ENCODE peak calls at places on chromosomes 13 and 19, in six cellular contexts. One of them, this sample, is unnamed.

GRCh38 chr13:26707122-26708006 is 53.2 kb downstream of the GPR12 start:
- DNase-seq in AG10803: peak; percentile 50
- DNase-seq in tibial artery: no peak
- DNase-seq in AG04449: no peak
- DNase-seq in H1: no peak
- DNase-seq in GM06990: no peak
- DNase-seq in this sample: peak; percentile 5

GRCh38 chr19:48724796-48725753 is 5.5 kb upstream of the MAMSTR start:
- DNase-seq in AG10803: peak; percentile 79
- DNase-seq in tibial artery: no peak
- DNase-seq in AG04449: peak; percentile 23
- DNase-seq in H1: no peak
- DNase-seq in GM06990: no peak
- DNase-seq in this sample: peak; percentile 91

GRCh38 chr19:40284501-40285352 is at the start of gene AKT2:
- DNase-seq in AG10803: peak; percentile 38
- DNase-seq in tibial artery: no peak
- DNase-seq in AG04449: no peak
- DNase-seq in H1: peak; percentile 98
- DNase-seq in GM06990: no peak
- DNase-seq in this sample: no peak

GRCh38 chr13:35448465-35448864 is 28.0 kb downstream of the MAB21L1 start:
- DNase-seq in AG10803: no peak
- DNase-seq in tibial artery: no peak
- DNase-seq in AG04449: no peak
- DNase-seq in H1: no peak
- DNase-seq in GM06990: no peak
- DNase-seq in this sample: no peak

GRCh38 chr13:36919206-36919832 is 719 bp downstream of the SMAD9 start:
- DNase-seq in AG10803: peak; percentile 25
- DNase-seq in tibial artery: peak; percentile 79
- DNase-seq in AG04449: no peak
- DNase-seq in H1: peak; percentile 67
- DNase-seq in GM06990: peak; percentile 18
- DNase-seq in this sample: no peak

GRCh38 chr19:15404097-15404779 is 14.6 kb downstream of the AKAP8L start:
- DNase-seq in AG10803: no peak
- DNase-seq in tibial artery: peak; percentile 67
- DNase-seq in AG04449: no peak
- DNase-seq in H1: no peak
- DNase-seq in GM06990: no peak
- DNase-seq in this sample: no peak

GRCh38 chr13:86946734-86947133 is 724.4 kb upstream of the SLITRK5 start:
- DNase-seq in AG10803: no peak
- DNase-seq in tibial artery: no peak
- DNase-seq in AG04449: no peak
- DNase-seq in H1: no peak
- DNase-seq in GM06990: no peak
- DNase-seq in this sample: no peak

GRCh38 chr19:3699741-3700241 is 477 bp downstream of the PIP5K1C start:
- DNase-seq in AG10803: no peak
- DNase-seq in tibial artery: no peak
- DNase-seq in AG04449: no peak
- DNase-seq in H1: no peak
- DNase-seq in GM06990: no peak
- DNase-seq in this sample: no peak

GRCh38 chr13:95301947-95302386 is 716 bp upstream of the ABCC4 start:
- DNase-seq in AG10803: no peak
- DNase-seq in tibial artery: no peak
- DNase-seq in AG04449: no peak
- DNase-seq in H1: no peak
- DNase-seq in GM06990: no peak
- DNase-seq in this sample: no peak

GRCh38 chr19:40253611-40254092 is 27.2 kb upstream of the CCNP start:
- DNase-seq in AG10803: no peak
- DNase-seq in tibial artery: no peak
- DNase-seq in AG04449: no peak
- DNase-seq in H1: no peak
- DNase-seq in GM06990: no peak
- DNase-seq in this sample: no peak

GRCh38 chr13:76725211-76725610 is 161.0 kb downstream of the KCTD12 start:
- DNase-seq in AG10803: peak; percentile 75
- DNase-seq in tibial artery: no peak
- DNase-seq in AG04449: peak; percentile 17
- DNase-seq in H1: no peak
- DNase-seq in GM06990: no peak
- DNase-seq in this sample: no peak

GRCh38 chr19:6431891-6432290 is 1.7 kb downstream of the SLC25A41 start:
- DNase-seq in AG10803: no peak
- DNase-seq in tibial artery: no peak
- DNase-seq in AG04449: no peak
- DNase-seq in H1: no peak
- DNase-seq in GM06990: no peak
- DNase-seq in this sample: no peak

GRCh38 chr19:47124937-47125668 is 5.5 kb upstream of the SAE1 start:
- DNase-seq in AG10803: peak; percentile 76
- DNase-seq in tibial artery: no peak
- DNase-seq in AG04449: no peak
- DNase-seq in H1: no peak
- DNase-seq in GM06990: no peak
- DNase-seq in this sample: no peak

GRCh38 chr13:20197361-20197834 is 4.7 kb upstream of the GJB2 start:
- DNase-seq in AG10803: peak; percentile 42
- DNase-seq in tibial artery: no peak
- DNase-seq in AG04449: no peak
- DNase-seq in H1: no peak
- DNase-seq in GM06990: no peak
- DNase-seq in this sample: peak; percentile 6

GRCh38 chr19:17385878-17386611 is 8.0 kb downstream of the CCDC194 start:
- DNase-seq in AG10803: peak; percentile 23
- DNase-seq in tibial artery: peak; percentile 79
- DNase-seq in AG04449: no peak
- DNase-seq in H1: peak; percentile 92
- DNase-seq in GM06990: peak; percentile 65
- DNase-seq in this sample: no peak

GRCh38 chr19:51372021-51372648 is 319 bp downstream of the NKG7 start:
- DNase-seq in AG10803: no peak
- DNase-seq in tibial artery: no peak
- DNase-seq in AG04449: no peak
- DNase-seq in H1: no peak
- DNase-seq in GM06990: no peak
- DNase-seq in this sample: no peak

GRCh38 chr13:35554972-35555623 is 78.6 kb upstream of the MAB21L1 start:
- DNase-seq in AG10803: no peak
- DNase-seq in tibial artery: no peak
- DNase-seq in AG04449: no peak
- DNase-seq in H1: no peak
- DNase-seq in GM06990: no peak
- DNase-seq in this sample: no peak

DNA sequence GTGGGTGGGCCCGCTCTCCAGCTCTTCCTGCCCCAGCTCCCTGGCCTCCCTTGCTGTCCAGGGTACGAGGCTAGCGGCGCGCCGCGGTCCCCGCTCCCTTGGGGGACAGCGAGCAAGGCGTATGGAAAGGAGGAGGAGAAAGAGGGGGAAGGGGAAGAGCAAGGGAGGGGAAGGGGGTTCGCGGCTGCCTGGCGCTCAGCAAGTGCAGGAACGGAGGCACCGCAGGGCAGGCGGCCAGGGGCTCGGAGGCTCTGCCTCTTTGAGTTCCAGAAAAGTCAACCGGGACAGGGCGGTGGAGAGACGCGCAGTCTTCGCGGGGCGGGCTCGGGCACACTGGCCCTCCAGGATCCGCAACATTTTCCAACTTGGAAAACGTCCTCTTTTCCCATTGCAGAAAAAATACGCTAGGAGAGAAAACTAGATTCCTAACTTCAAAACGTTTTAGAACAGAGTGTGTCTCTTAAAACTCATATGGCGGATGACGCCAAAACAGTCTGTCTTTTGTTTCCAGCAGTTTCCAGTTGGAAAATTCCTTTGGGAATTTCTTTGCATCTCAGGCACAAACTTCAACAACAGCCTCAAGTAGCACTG is 23.1 kb upstream of the TNFRSF19 start:
- DNase-seq in AG10803: peak; percentile 40
- DNase-seq in tibial artery: peak; percentile 66
- DNase-seq in AG04449: no peak
- DNase-seq in H1: peak; percentile 63
- DNase-seq in GM06990: no peak
- DNase-seq in this sample: no peak
- H3K4me3 ChIP-seq in AG10803: peak overlapping the region; percentile 65
- H3K4me3 ChIP-seq in tibial artery: peak overlapping the region; percentile 42
- H3K4me3 ChIP-seq in AG04449: peak overlapping the region; percentile 61
- H3K4me3 ChIP-seq in H1: peak overlapping the region; percentile 57
- H3K4me3 ChIP-seq in GM06990: peak overlapping the region; percentile 12
- H3K4me3 ChIP-seq in this sample: peak overlapping the region; percentile 42

GRCh38 chr13:109760951-109761350 is 25.4 kb downstream of the IRS2 start:
- DNase-seq in AG10803: no peak
- DNase-seq in tibial artery: no peak
- DNase-seq in AG04449: no peak
- DNase-seq in H1: no peak
- DNase-seq in GM06990: no peak
- DNase-seq in this sample: no peak

GRCh38 chr13:109759609-109760008 is 26.8 kb downstream of the IRS2 start:
- DNase-seq in AG10803: no peak
- DNase-seq in tibial artery: no peak
- DNase-seq in AG04449: no peak
- DNase-seq in H1: no peak
- DNase-seq in GM06990: no peak
- DNase-seq in this sample: no peak

GRCh38 chr13:109760372-109760771 is 26.0 kb downstream of the IRS2 start:
- DNase-seq in AG10803: no peak
- DNase-seq in tibial artery: no peak
- DNase-seq in AG04449: no peak
- DNase-seq in H1: no peak
- DNase-seq in GM06990: no peak
- DNase-seq in this sample: no peak

GRCh38 chr13:109762791-109763190 is 23.6 kb downstream of the IRS2 start:
- DNase-seq in AG10803: no peak
- DNase-seq in tibial artery: no peak
- DNase-seq in AG04449: no peak
- DNase-seq in H1: no peak
- DNase-seq in GM06990: no peak
- DNase-seq in this sample: no peak

GRCh38 chr13:109761695-109762094 is 24.7 kb downstream of the IRS2 start:
- DNase-seq in AG10803: no peak
- DNase-seq in tibial artery: no peak
- DNase-seq in AG04449: no peak
- DNase-seq in H1: no peak
- DNase-seq in GM06990: no peak
- DNase-seq in this sample: no peak
- TF ChIP-seq CTCF in AG10803: no peak
- TF ChIP-seq CTCF in tibial artery: no peak
- TF ChIP-seq CTCF in AG04449: no peak
- TF ChIP-seq CTCF in H1: no peak
- TF ChIP-seq CTCF in GM06990: no peak
- TF ChIP-seq CTCF in this sample: no peak

GRCh38 chr19:38386300-38386967 is 1.4 kb downstream of the GGN start:
- DNase-seq in AG10803: no peak
- DNase-seq in tibial artery: no peak
- DNase-seq in AG04449: no peak
- DNase-seq in H1: no peak
- DNase-seq in GM06990: no peak
- DNase-seq in this sample: no peak

GRCh38 chr19:38385804-38386257 is 2.0 kb downstream of the GGN start:
- DNase-seq in AG10803: no peak
- DNase-seq in tibial artery: no peak
- DNase-seq in AG04449: no peak
- DNase-seq in H1: no peak
- DNase-seq in GM06990: no peak
- DNase-seq in this sample: no peak

GRCh38 chr19:38388310-38389100 is at the start of gene SPRED3:
- DNase-seq in AG10803: peak; percentile 61
- DNase-seq in tibial artery: peak; percentile 76
- DNase-seq in AG04449: no peak
- DNase-seq in H1: peak; percentile 81
- DNase-seq in GM06990: no peak
- DNase-seq in this sample: no peak

GRCh38 chr19:38387550-38388309 is at the start of gene GGN:
- DNase-seq in AG10803: peak; percentile 90
- DNase-seq in tibial artery: peak; percentile 90
- DNase-seq in AG04449: peak; percentile 75
- DNase-seq in H1: peak; percentile 98
- DNase-seq in GM06990: peak; percentile 81
- DNase-seq in this sample: peak; percentile 75

DNA sequence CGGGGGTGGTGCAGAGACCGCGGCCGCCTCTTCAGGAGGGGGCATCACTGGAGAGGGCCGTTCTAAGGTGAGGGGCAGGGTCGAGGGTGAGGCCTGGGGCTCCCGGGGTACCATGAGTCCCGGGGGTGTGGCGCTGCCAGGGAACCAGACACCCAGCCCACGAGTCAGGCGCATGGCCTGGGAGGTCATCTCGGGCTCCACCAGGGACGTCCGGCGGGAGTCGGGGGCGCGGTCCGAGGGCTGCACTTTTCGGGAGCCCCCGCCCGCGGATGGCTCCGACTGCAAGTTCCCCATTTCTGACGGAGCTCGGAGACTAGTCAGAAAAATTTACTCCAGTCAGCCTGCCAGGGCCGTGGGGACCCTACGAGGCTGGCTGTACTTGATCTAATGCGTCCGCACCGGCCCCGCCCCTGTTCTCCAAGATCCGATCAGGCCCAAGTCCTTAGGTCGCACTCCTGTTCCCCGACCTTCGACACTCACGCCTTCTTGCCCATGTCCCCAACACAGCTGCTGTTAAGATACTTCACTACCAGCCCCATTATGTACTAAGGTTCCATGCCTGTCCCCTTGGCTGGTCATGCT is 775 bp downstream of the GGN start:
- DNase-seq in AG10803: no peak
- DNase-seq in tibial artery: no peak
- DNase-seq in AG04449: no peak
- DNase-seq in H1: no peak
- DNase-seq in GM06990: no peak
- DNase-seq in this sample: no peak
- H3K4me3 ChIP-seq in AG10803: peak overlapping the region; percentile 83
- H3K4me3 ChIP-seq in tibial artery: peak overlapping the region; percentile 54
- H3K4me3 ChIP-seq in AG04449: peak overlapping the region; percentile 75
- H3K4me3 ChIP-seq in H1: peak overlapping the region; percentile 44
- H3K4me3 ChIP-seq in GM06990: peak overlapping the region; percentile 34
- H3K4me3 ChIP-seq in this sample: peak overlapping the region; percentile 79

DNA sequence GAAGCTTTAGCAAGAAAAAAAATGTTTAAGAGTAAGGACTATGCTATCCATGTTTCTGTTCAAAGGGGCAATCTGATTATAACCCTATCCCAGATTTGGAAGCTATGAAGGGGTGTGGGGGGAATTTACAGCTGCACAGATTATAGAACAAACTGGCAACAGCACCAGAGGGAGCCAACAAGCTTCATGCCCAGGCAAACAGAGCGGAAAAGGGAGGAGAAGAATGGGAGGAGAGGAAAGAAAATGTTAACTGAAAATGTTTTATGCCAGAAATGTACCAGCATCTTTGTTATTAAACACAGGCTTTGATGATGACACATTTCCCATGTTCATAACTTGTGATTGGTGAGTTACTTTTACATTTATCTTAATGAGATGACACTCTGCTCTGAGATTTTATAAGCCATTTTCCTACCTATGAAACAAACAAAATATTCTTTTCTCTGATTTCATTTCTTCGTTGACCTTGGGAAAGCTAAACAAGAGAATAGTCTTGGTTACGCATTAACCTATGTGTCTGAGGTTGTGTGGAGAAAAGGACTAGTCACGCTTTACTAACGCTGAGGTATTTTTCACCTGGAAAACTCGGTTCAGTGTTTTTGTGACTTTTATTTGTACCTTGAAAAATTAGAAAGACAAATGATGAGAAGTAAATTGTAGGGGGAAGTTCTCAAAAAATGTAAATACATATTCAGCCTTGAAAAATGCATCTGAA is 235.9 kb upstream of the MIR17HG start:
- DNase-seq in AG10803: no peak
- DNase-seq in tibial artery: no peak
- DNase-seq in AG04449: no peak
- DNase-seq in H1: no peak
- DNase-seq in GM06990: no peak
- DNase-seq in this sample: no peak
- TF ChIP-seq CTCF in AG10803: no peak
- TF ChIP-seq CTCF in tibial artery: no peak
- TF ChIP-seq CTCF in AG04449: no peak
- TF ChIP-seq CTCF in H1: no peak
- TF ChIP-seq CTCF in GM06990: no peak
- TF ChIP-seq CTCF in this sample: no peak

This sample was measured in HFF-Myc.